ENCODE peak calls at places on chromosomes 3 and 15, in four cellular contexts. P, D, I and X are unnamed samples.

GRCh38 chr3:189898559-189899153 is 222.0 kb downstream of the P3H2 start:
- DNase-seq in P (no peak), I (no peak), D (no peak), X (no peak)

GRCh38 chr3:51388286-51389029 is 2.6 kb upstream of the RBM15B start:
- DNase-seq in D (no peak), P (peak; percentile 78), I (no peak), X (no peak)

GRCh38 chr3:148950806-148951205 is 40.5 kb upstream of the GYG1 start:
- DNase-seq in P (no peak), D (no peak), I (no peak), X (no peak)

GRCh38 chr3:154120903-154121235 is 321 bp upstream of the ARHGEF26 start:
- DNase-seq in D (no peak), P (no peak), I (no peak), X (no peak)

GRCh38 chr3:14440531-14441239 is 38.3 kb downstream of the SLC6A6 start:
- DNase-seq in D (no peak), P (peak; percentile 70), I (no peak), X (no peak)

GRCh38 chr15:29124581-29125381 is 144.8 kb downstream of the NSMCE3 start:
- DNase-seq in I (no peak), P (no peak), D (no peak), X (no peak)

GRCh38 chr15:78407889-78408640 is 30.0 kb upstream of the IREB2 start:
- DNase-seq in I (no peak), P (no peak), D (no peak), X (no peak)

GRCh38 chr3:137998121-137998520 is 11.8 kb upstream of the CLDN18 start:
- DNase-seq in P (no peak), I (no peak), D (no peak), X (no peak)

GRCh38 chr3:14407203-14407602 is 4.8 kb downstream of the SLC6A6 start:
- DNase-seq in P (no peak), I (no peak), D (no peak), X (no peak)

GRCh38 chr15:61228025-61228901 is 839 bp downstream of the RORA start:
- DNase-seq in P (peak; percentile 35), D (no peak), I (no peak), X (no peak)

GRCh38 chr15:89333959-89334509 is 590 bp downstream of the POLG start:
- DNase-seq in P (no peak), D (no peak), I (no peak), X (no peak)

GRCh38 chr15:76678766-76679165 is 226.4 kb downstream of the SCAPER start:
- DNase-seq in D (no peak), P (no peak), I (no peak), X (no peak)

GRCh38 chr15:51874751-51875644 is 45.5 kb downstream of the TMOD3 start:
- DNase-seq in D (no peak), P (peak; percentile 71), I (no peak), X (no peak)

GRCh38 chr3:71813073-71813472 is 28.1 kb upstream of the PROK2 start:
- DNase-seq in P (no peak), I (no peak), D (no peak), X (no peak)

DNA sequence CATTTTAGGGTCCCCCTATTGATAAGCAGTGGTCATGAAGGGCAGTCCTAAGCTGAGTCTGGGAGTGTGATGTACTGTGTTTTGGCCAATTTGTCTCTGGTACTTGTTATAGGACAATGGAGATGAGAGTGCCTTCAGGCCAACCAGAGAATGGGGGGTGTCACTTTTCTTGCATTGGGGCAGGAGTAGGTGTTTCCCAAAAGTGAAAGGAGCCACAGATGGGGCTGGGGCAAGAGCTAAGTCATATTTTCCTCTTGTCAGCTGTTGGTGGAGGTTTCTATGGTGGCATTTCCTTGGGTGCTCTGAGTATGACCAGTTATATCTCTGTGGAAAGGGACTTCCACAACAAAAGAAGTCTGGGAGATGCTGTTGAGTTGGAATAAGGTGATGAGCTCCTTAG is 24.7 kb upstream of the BSN start:
- DNase-seq in P (no peak), I (no peak), D (no peak), X (no peak)
- H3K27ac ChIP-seq in P (no peak overlapping the region), I (peak overlapping the region; percentile 44), D (no peak overlapping the region), X (no peak overlapping the region)

DNA sequence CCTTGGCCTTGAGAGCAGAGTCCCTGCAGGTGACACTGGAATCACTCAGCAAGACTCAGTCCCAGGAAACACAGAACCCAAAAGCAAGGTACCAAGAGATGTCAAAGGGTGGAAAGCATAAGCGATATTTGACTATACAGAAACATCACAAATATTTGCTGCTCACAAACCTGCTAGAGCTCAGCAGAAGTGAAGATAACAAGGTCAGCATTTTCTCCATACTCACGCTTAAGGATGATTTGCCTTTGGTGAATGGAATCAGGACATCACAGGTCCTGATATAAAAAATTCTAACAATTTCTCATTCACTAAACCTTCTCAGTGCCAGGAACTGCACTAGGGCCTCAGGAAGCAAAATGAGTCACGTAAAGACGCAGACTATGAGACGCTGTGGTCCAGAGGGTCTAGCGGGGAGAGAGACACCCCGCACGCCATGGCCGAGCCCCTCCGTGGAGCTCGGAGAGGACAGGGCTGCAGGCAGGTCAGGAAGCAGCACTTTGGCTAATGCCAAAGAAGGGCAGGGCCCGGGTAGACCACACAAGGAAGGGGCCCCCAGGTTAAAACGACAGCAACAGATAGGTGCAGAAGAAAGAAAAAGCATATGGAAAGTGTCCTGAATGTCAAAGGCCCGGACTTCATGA is 10.7 kb downstream of the PCSK6 start:
- DNase-seq in D (no peak), P (no peak), I (no peak), X (no peak)
- H3K27ac ChIP-seq in D (no peak overlapping the region), P (peak overlapping the region; percentile 75), I (no peak overlapping the region), X (no peak overlapping the region)

DNA sequence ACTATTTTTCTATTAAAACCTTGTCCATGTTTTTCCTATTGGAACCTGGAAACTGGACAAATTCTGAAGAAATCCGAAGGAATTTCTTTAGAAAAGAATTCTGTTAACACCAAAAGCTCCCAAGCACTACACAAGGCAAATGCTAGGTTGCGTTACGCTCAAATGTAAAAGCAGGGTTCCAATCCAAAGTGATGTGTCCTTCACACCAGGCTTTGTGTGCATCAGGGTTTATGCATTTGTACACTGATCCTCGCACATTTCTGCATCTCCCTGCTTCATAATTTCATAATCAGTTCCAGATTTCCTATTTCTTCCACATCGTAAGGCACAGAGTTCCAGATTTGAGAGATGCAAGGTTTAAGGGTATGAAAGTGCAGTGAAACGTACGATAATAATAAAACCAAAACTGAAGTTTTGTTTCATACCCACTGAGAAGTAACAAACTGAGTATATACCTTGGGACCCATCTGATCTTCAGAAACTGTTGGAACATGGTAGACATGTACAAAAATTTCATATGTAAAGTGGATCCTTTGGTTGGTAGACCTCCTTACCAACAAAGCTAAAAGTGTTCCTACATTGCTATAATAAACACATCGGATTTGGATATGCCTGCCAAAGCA is 132.2 kb upstream of the WNT5A start:
- DNase-seq in D (no peak), I (no peak), P (no peak), X (no peak)
- H3K27ac ChIP-seq in D (no peak overlapping the region), I (no peak overlapping the region), P (peak overlapping the region; percentile 51), X (no peak overlapping the region)

DNA sequence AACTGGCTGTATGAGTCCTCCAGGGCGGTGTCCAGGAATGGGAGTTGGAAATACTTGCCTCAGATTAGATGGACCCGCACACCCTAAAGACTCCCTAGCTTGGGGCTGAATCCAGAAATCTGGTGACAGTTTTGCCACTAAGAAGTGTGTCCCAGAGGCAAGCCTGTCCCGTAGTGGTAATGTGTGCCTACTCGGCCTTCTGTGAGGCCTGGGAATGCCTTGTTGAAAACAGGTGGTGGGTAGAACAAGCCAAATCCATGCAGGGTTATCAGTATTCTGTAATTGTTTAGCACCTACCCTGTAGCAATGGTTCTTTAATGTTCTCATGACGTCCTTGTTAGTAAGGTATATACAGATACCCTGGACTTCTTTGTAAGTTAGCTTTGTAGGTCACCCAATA is 1.6 kb downstream of the C3orf52 start:
- DNase-seq in P (no peak), I (no peak), D (peak; percentile 86), X (no peak)
- H3K27ac ChIP-seq in P (peak overlapping the region; percentile 97), I (no peak overlapping the region), D (peak overlapping the region; percentile 91), X (no peak overlapping the region)

DNA sequence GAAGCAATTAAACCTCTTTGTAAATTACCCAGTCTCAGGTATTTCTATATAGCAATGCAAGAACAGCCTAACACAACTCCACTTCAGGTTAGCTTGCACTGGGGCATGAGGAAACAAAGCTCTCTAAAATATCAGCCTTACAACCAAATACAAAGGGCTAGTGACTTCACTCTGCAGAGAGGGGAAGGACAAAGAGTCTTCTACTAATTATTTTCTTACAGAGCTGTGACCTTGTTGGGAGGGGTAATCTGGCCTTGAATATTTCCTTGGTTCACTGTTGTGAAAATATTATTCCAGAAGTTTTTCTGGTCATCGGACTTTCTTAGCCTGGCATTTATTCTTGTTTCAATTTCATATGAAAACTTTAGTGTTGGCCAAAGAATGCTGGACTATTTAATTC is 334.4 kb upstream of the CTNNB1 start:
- DNase-seq in I (no peak), P (no peak), D (no peak), X (no peak)
- H3K27ac ChIP-seq in I (no peak overlapping the region), P (no peak overlapping the region), D (no peak overlapping the region), X (no peak overlapping the region)

DNA sequence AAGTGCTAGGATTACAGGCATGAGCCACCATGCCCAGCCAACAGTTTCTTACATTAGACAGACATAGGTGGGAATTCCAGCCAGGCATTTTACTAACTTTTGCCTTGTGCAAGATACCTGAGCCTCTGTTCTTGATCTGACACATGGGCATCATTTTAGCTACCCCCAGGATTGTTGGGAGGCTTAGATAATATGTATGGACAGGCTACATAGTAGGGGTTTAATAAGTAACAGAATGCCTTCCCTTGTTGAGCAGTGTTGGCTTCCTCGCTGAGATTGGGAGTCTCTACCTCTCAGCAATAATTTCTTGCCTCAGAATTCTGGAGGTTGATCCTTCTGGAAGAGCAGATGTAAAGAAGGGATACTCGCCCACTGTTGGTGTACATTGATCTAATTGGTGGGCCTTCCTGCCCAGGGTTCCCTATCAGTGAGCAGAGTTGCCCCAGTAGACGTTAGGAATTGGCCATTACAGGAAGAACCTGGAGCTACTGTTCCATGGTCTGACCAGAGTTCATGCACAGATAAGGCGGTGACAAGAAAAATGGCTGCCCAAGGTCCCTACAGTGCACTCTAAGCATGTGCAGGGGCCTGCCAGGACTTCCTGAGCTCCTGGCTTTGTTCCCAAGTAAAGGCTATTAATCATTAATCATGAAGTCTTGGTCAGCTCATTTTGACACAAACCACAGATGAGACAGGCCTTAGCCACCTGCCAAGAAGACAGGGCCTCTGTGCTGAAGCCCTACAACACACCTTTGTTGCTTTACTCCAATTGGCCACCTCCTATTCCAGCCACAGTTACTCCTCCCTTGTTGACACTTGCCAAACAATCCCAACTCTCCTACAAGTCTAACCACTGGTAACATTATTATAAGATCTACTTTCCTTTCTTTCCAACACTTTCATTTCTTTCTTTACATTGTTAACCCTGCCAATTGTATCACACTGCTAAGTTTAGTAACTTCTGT is 5.0 kb upstream of the IL17RE start:
- DNase-seq in I (no peak), D (peak; percentile 92), P (peak; percentile 85), X (no peak)
- H3K27ac ChIP-seq in I (no peak overlapping the region), D (peak overlapping the region; percentile 85), P (peak overlapping the region; percentile 95), X (peak overlapping the region; percentile 25)

GRCh38 chr3:66476852-66477381 is 23.9 kb downstream of the LRIG1 start:
- DNase-seq in I (no peak), D (no peak), P (no peak), X (no peak)
- H3K27ac ChIP-seq in I (no peak overlapping the region), D (peak overlapping the region; percentile 84), P (peak overlapping the region; percentile 46), X (no peak overlapping the region)